ENCODE peak calls at places on chromosome 14, in eight cellular contexts. One of them, this sample, is unnamed.

GRCh38 chr14:90510208-90510607 is 113.4 kb downstream of the CALM1 start:
- DNase-seq in stimulated activated CD4-positive, alpha-beta T cell treated with anti-CD3 and anti-CD28 coated beads, Interleukin-2, amount 100 ng/mL, for 24 hours: no peak
- DNase-seq in GM10248: no peak
- DNase-seq in Caki2: no peak
- DNase-seq in GM06990: no peak
- DNase-seq in iris pigment epithelial cell: no peak
- DNase-seq in activated CD4-positive, alpha-beta T cell treated with anti-CD3 and anti-CD28 coated beads for 4 hours: no peak
- DNase-seq in NCI-H2227 treated with DMSO at 0.1 percent for 48 hours: no peak
- DNase-seq in this sample: no peak

GRCh38 chr14:31944256-31945073 is 132.6 kb upstream of the ARHGAP5 start:
- DNase-seq in stimulated activated CD4-positive, alpha-beta T cell treated with anti-CD3 and anti-CD28 coated beads, Interleukin-2, amount 100 ng/mL, for 24 hours: no peak
- DNase-seq in GM10248: no peak
- DNase-seq in Caki2: peak; percentile 49
- DNase-seq in GM06990: peak; percentile 11
- DNase-seq in iris pigment epithelial cell: no peak
- DNase-seq in activated CD4-positive, alpha-beta T cell treated with anti-CD3 and anti-CD28 coated beads for 4 hours: no peak
- DNase-seq in NCI-H2227 treated with DMSO at 0.1 percent for 48 hours: no peak
- DNase-seq in this sample: no peak

GRCh38 chr14:103716091-103716801 is 636 bp downstream of the ZFYVE21 start:
- DNase-seq in stimulated activated CD4-positive, alpha-beta T cell treated with anti-CD3 and anti-CD28 coated beads, Interleukin-2, amount 100 ng/mL, for 24 hours: peak; percentile 33
- DNase-seq in GM10248: peak; percentile 50
- DNase-seq in Caki2: no peak
- DNase-seq in GM06990: no peak
- DNase-seq in iris pigment epithelial cell: peak; percentile 34
- DNase-seq in activated CD4-positive, alpha-beta T cell treated with anti-CD3 and anti-CD28 coated beads for 4 hours: peak; percentile 18
- DNase-seq in NCI-H2227 treated with DMSO at 0.1 percent for 48 hours: no peak
- DNase-seq in this sample: no peak

GRCh38 chr14:50601405-50601804 is 41.5 kb downstream of the ATL1 start:
- DNase-seq in stimulated activated CD4-positive, alpha-beta T cell treated with anti-CD3 and anti-CD28 coated beads, Interleukin-2, amount 100 ng/mL, for 24 hours: no peak
- DNase-seq in GM10248: no peak
- DNase-seq in Caki2: no peak
- DNase-seq in GM06990: no peak
- DNase-seq in iris pigment epithelial cell: peak; percentile 56
- DNase-seq in activated CD4-positive, alpha-beta T cell treated with anti-CD3 and anti-CD28 coated beads for 4 hours: no peak
- DNase-seq in NCI-H2227 treated with DMSO at 0.1 percent for 48 hours: no peak
- DNase-seq in this sample: no peak

GRCh38 chr14:38950676-38951075 is 152.4 kb downstream of the SEC23A start:
- DNase-seq in stimulated activated CD4-positive, alpha-beta T cell treated with anti-CD3 and anti-CD28 coated beads, Interleukin-2, amount 100 ng/mL, for 24 hours: no peak
- DNase-seq in GM10248: no peak
- DNase-seq in Caki2: no peak
- DNase-seq in GM06990: no peak
- DNase-seq in iris pigment epithelial cell: no peak
- DNase-seq in activated CD4-positive, alpha-beta T cell treated with anti-CD3 and anti-CD28 coated beads for 4 hours: no peak
- DNase-seq in NCI-H2227 treated with DMSO at 0.1 percent for 48 hours: no peak
- DNase-seq in this sample: no peak

GRCh38 chr14:77322209-77322902 is 1.5 kb downstream of the GSTZ1 start:
- DNase-seq in stimulated activated CD4-positive, alpha-beta T cell treated with anti-CD3 and anti-CD28 coated beads, Interleukin-2, amount 100 ng/mL, for 24 hours: no peak
- DNase-seq in GM10248: no peak
- DNase-seq in Caki2: no peak
- DNase-seq in GM06990: no peak
- DNase-seq in iris pigment epithelial cell: no peak
- DNase-seq in activated CD4-positive, alpha-beta T cell treated with anti-CD3 and anti-CD28 coated beads for 4 hours: no peak
- DNase-seq in NCI-H2227 treated with DMSO at 0.1 percent for 48 hours: no peak
- DNase-seq in this sample: no peak

GRCh38 chr14:29906256-29906885 is 21.3 kb downstream of the PRKD1 start:
- DNase-seq in stimulated activated CD4-positive, alpha-beta T cell treated with anti-CD3 and anti-CD28 coated beads, Interleukin-2, amount 100 ng/mL, for 24 hours: no peak
- DNase-seq in GM10248: no peak
- DNase-seq in Caki2: peak; percentile 92
- DNase-seq in GM06990: no peak
- DNase-seq in iris pigment epithelial cell: peak; percentile 79
- DNase-seq in activated CD4-positive, alpha-beta T cell treated with anti-CD3 and anti-CD28 coated beads for 4 hours: no peak
- DNase-seq in NCI-H2227 treated with DMSO at 0.1 percent for 48 hours: no peak
- DNase-seq in this sample: no peak

GRCh38 chr14:95157987-95158712 is 821 bp upstream of the DICER1 start:
- DNase-seq in stimulated activated CD4-positive, alpha-beta T cell treated with anti-CD3 and anti-CD28 coated beads, Interleukin-2, amount 100 ng/mL, for 24 hours: peak; percentile 25
- DNase-seq in GM10248: peak; percentile 46
- DNase-seq in Caki2: no peak
- DNase-seq in GM06990: no peak
- DNase-seq in iris pigment epithelial cell: no peak
- DNase-seq in activated CD4-positive, alpha-beta T cell treated with anti-CD3 and anti-CD28 coated beads for 4 hours: no peak
- DNase-seq in NCI-H2227 treated with DMSO at 0.1 percent for 48 hours: no peak
- DNase-seq in this sample: no peak

GRCh38 chr14:71647086-71647784 is 285.0 kb upstream of the RGS6 start:
- DNase-seq in stimulated activated CD4-positive, alpha-beta T cell treated with anti-CD3 and anti-CD28 coated beads, Interleukin-2, amount 100 ng/mL, for 24 hours: no peak
- DNase-seq in GM10248: no peak
- DNase-seq in Caki2: no peak
- DNase-seq in GM06990: no peak
- DNase-seq in iris pigment epithelial cell: peak; percentile 37
- DNase-seq in activated CD4-positive, alpha-beta T cell treated with anti-CD3 and anti-CD28 coated beads for 4 hours: no peak
- DNase-seq in NCI-H2227 treated with DMSO at 0.1 percent for 48 hours: no peak
- DNase-seq in this sample: no peak

GRCh38 chr14:75249251-75249957 is 29.2 kb upstream of the FOS start:
- DNase-seq in stimulated activated CD4-positive, alpha-beta T cell treated with anti-CD3 and anti-CD28 coated beads, Interleukin-2, amount 100 ng/mL, for 24 hours: peak; percentile 76
- DNase-seq in GM10248: peak; percentile 81
- DNase-seq in Caki2: no peak
- DNase-seq in GM06990: peak; percentile 80
- DNase-seq in iris pigment epithelial cell: peak; percentile 42
- DNase-seq in activated CD4-positive, alpha-beta T cell treated with anti-CD3 and anti-CD28 coated beads for 4 hours: peak; percentile 76
- DNase-seq in NCI-H2227 treated with DMSO at 0.1 percent for 48 hours: no peak
- DNase-seq in this sample: no peak

GRCh38 chr14:54001189-54001878 is 44.7 kb upstream of the BMP4 start:
- DNase-seq in stimulated activated CD4-positive, alpha-beta T cell treated with anti-CD3 and anti-CD28 coated beads, Interleukin-2, amount 100 ng/mL, for 24 hours: no peak
- DNase-seq in GM10248: no peak
- DNase-seq in Caki2: no peak
- DNase-seq in GM06990: no peak
- DNase-seq in iris pigment epithelial cell: no peak
- DNase-seq in activated CD4-positive, alpha-beta T cell treated with anti-CD3 and anti-CD28 coated beads for 4 hours: no peak
- DNase-seq in NCI-H2227 treated with DMSO at 0.1 percent for 48 hours: no peak
- DNase-seq in this sample: no peak

GRCh38 chr14:105999361-106000028 is 473.1 kb downstream of the TMEM121 start:
- DNase-seq in stimulated activated CD4-positive, alpha-beta T cell treated with anti-CD3 and anti-CD28 coated beads, Interleukin-2, amount 100 ng/mL, for 24 hours: peak; percentile 84
- DNase-seq in GM10248: peak; percentile 68
- DNase-seq in Caki2: peak; percentile 6
- DNase-seq in GM06990: peak; percentile 37
- DNase-seq in iris pigment epithelial cell: peak; percentile 45
- DNase-seq in activated CD4-positive, alpha-beta T cell treated with anti-CD3 and anti-CD28 coated beads for 4 hours: peak; percentile 81
- DNase-seq in NCI-H2227 treated with DMSO at 0.1 percent for 48 hours: no peak
- DNase-seq in this sample: no peak

GRCh38 chr14:59454131-59454530 is 11.0 kb downstream of the GPR135 start:
- DNase-seq in stimulated activated CD4-positive, alpha-beta T cell treated with anti-CD3 and anti-CD28 coated beads, Interleukin-2, amount 100 ng/mL, for 24 hours: no peak
- DNase-seq in GM10248: no peak
- DNase-seq in Caki2: peak; percentile 3
- DNase-seq in GM06990: no peak
- DNase-seq in iris pigment epithelial cell: peak; percentile 96
- DNase-seq in activated CD4-positive, alpha-beta T cell treated with anti-CD3 and anti-CD28 coated beads for 4 hours: no peak
- DNase-seq in NCI-H2227 treated with DMSO at 0.1 percent for 48 hours: no peak
- DNase-seq in this sample: peak; percentile 83

GRCh38 chr14:54343276-54344121 is 53.3 kb upstream of the CDKN3 start:
- DNase-seq in stimulated activated CD4-positive, alpha-beta T cell treated with anti-CD3 and anti-CD28 coated beads, Interleukin-2, amount 100 ng/mL, for 24 hours: no peak
- DNase-seq in GM10248: no peak
- DNase-seq in Caki2: no peak
- DNase-seq in GM06990: no peak
- DNase-seq in iris pigment epithelial cell: peak; percentile 73
- DNase-seq in activated CD4-positive, alpha-beta T cell treated with anti-CD3 and anti-CD28 coated beads for 4 hours: no peak
- DNase-seq in NCI-H2227 treated with DMSO at 0.1 percent for 48 hours: no peak
- DNase-seq in this sample: no peak

GRCh38 chr14:101821528-101821927 is 60.0 kb downstream of the PPP2R5C start:
- DNase-seq in stimulated activated CD4-positive, alpha-beta T cell treated with anti-CD3 and anti-CD28 coated beads, Interleukin-2, amount 100 ng/mL, for 24 hours: peak; percentile 25
- DNase-seq in GM10248: no peak
- DNase-seq in Caki2: no peak
- DNase-seq in GM06990: no peak
- DNase-seq in iris pigment epithelial cell: no peak
- DNase-seq in activated CD4-positive, alpha-beta T cell treated with anti-CD3 and anti-CD28 coated beads for 4 hours: peak; percentile 70
- DNase-seq in NCI-H2227 treated with DMSO at 0.1 percent for 48 hours: no peak
- DNase-seq in this sample: no peak

GRCh38 chr14:99445916-99446315 is 34.7 kb downstream of the SETD3 start:
- DNase-seq in stimulated activated CD4-positive, alpha-beta T cell treated with anti-CD3 and anti-CD28 coated beads, Interleukin-2, amount 100 ng/mL, for 24 hours: no peak
- DNase-seq in GM10248: no peak
- DNase-seq in Caki2: no peak
- DNase-seq in GM06990: no peak
- DNase-seq in iris pigment epithelial cell: no peak
- DNase-seq in activated CD4-positive, alpha-beta T cell treated with anti-CD3 and anti-CD28 coated beads for 4 hours: no peak
- DNase-seq in NCI-H2227 treated with DMSO at 0.1 percent for 48 hours: no peak
- DNase-seq in this sample: no peak

GRCh38 chr14:95537298-95538089 is 2.6 kb downstream of the GLRX5 start:
- DNase-seq in stimulated activated CD4-positive, alpha-beta T cell treated with anti-CD3 and anti-CD28 coated beads, Interleukin-2, amount 100 ng/mL, for 24 hours: no peak
- DNase-seq in GM10248: no peak
- DNase-seq in Caki2: no peak
- DNase-seq in GM06990: no peak
- DNase-seq in iris pigment epithelial cell: no peak
- DNase-seq in activated CD4-positive, alpha-beta T cell treated with anti-CD3 and anti-CD28 coated beads for 4 hours: no peak
- DNase-seq in NCI-H2227 treated with DMSO at 0.1 percent for 48 hours: no peak
- DNase-seq in this sample: no peak

GRCh38 chr14:79136437-79137430 is 966.6 kb downstream of the NRXN3 start:
- DNase-seq in stimulated activated CD4-positive, alpha-beta T cell treated with anti-CD3 and anti-CD28 coated beads, Interleukin-2, amount 100 ng/mL, for 24 hours: no peak
- DNase-seq in GM10248: no peak
- DNase-seq in Caki2: no peak
- DNase-seq in GM06990: no peak
- DNase-seq in iris pigment epithelial cell: no peak
- DNase-seq in activated CD4-positive, alpha-beta T cell treated with anti-CD3 and anti-CD28 coated beads for 4 hours: no peak
- DNase-seq in NCI-H2227 treated with DMSO at 0.1 percent for 48 hours: no peak
- DNase-seq in this sample: no peak